ENCODE peak calls at places on chromosome 7, in eight cellular contexts. H, I, V, U, X, G, L and B are unnamed samples.

GRCh38 chr7:28957822-28958234 is 302 bp downstream of the TRIL start:
- DNase-seq in H (no peak), I (peak), V (peak), U (no peak), X (no peak), G (peak), L (no peak), B (no peak)

GRCh38 chr7:25982684-25983083 is 169.3 kb upstream of the NFE2L3 start:
- DNase-seq in H (no peak), I (no peak), V (no peak), U (no peak), X (no peak), G (no peak), L (no peak), B (no peak)

GRCh38 chr7:118169146-118169545 is 14.8 kb upstream of the LSM8 start:
- DNase-seq in H (no peak), I (no peak), V (peak), U (no peak), X (no peak), G (no peak), L (peak), B (no peak)

GRCh38 chr7:33807779-33808482 is 97.4 kb upstream of the BMPER start:
- DNase-seq in H (peak), I (peak), V (peak), U (peak), X (no peak), G (no peak), L (peak), B (no peak)

GRCh38 chr7:23334482-23335056 is 35.4 kb downstream of the MALSU1 start:
- DNase-seq in H (no peak), I (no peak), V (peak), U (peak), X (no peak), G (no peak), L (peak), B (no peak)

GRCh38 chr7:157875230-157876179 is 538.7 kb downstream of the DNAJB6 start:
- DNase-seq in H (no peak), I (peak), V (no peak), U (peak), X (no peak), G (peak), L (no peak), B (no peak)

GRCh38 chr7:74042746-74043522 is 15.0 kb downstream of the ELN start:
- DNase-seq in H (no peak), I (no peak), V (no peak), U (no peak), X (no peak), G (no peak), L (no peak), B (no peak)

GRCh38 chr7:44217133-44217714 is 16.4 kb downstream of the YKT6 start:
- DNase-seq in H (no peak), I (no peak), V (no peak), U (no peak), X (no peak), G (no peak), L (no peak), B (no peak)

GRCh38 chr7:134289423-134289822 is 27.3 kb downstream of the SLC35B4 start:
- DNase-seq in H (no peak), I (no peak), V (peak), U (no peak), X (no peak), G (no peak), L (peak), B (no peak)

GRCh38 chr7:111090834-111091233 is at the start of gene LRRN3:
- DNase-seq in H (no peak), I (no peak), V (peak), U (peak), X (no peak), G (peak), L (peak), B (peak)

GRCh38 chr7:154231732-154232131 is 179.5 kb downstream of the DPP6 start:
- DNase-seq in H (no peak), I (peak), V (no peak), U (no peak), X (no peak), G (no peak), L (no peak), B (no peak)

GRCh38 chr7:155283565-155284194 is 14.0 kb upstream of the INSIG1 start:
- DNase-seq in H (peak), I (no peak), V (no peak), U (no peak), X (no peak), G (no peak), L (no peak), B (no peak)

GRCh38 chr7:112097524-112097923 is 108.7 kb downstream of the DOCK4 start:
- DNase-seq in H (no peak), I (no peak), V (no peak), U (no peak), X (no peak), G (no peak), L (no peak), B (no peak)

GRCh38 chr7:135463905-135464304 is 46.0 kb downstream of the CNOT4 start:
- DNase-seq in H (no peak), I (no peak), V (no peak), U (no peak), X (no peak), G (no peak), L (no peak), B (no peak)

GRCh38 chr7:37728747-37729146 is 45.2 kb downstream of the GPR141 start:
- DNase-seq in H (peak), I (peak), V (no peak), U (no peak), X (no peak), G (no peak), L (no peak), B (no peak)

GRCh38 chr7:27994639-27995038 is 186.0 kb downstream of the JAZF1 start:
- DNase-seq in H (no peak), I (no peak), V (peak), U (peak), X (no peak), G (no peak), L (peak), B (no peak)

GRCh38 chr7:49852619-49853462 is 79.4 kb downstream of the VWC2 start:
- DNase-seq in H (peak), I (peak), V (peak), U (peak), X (no peak), G (no peak), L (peak), B (no peak)

GRCh38 chr7:41984888-41985287 is 252.1 kb downstream of the GLI3 start:
- DNase-seq in H (no peak), I (no peak), V (peak), U (no peak), X (no peak), G (no peak), L (peak), B (no peak)

GRCh38 chr7:150898475-150899011 is 46.2 kb downstream of the AOC1 start:
- DNase-seq in H (peak), I (peak), V (peak), U (peak), X (peak), G (peak), L (peak), B (no peak)

GRCh38 chr7:30510124-30511074 is 5.8 kb upstream of the GGCT start:
- DNase-seq in H (peak), I (peak), V (peak), U (peak), X (no peak), G (no peak), L (peak), B (no peak)

GRCh38 chr7:45524373-45524913 is 49.7 kb upstream of the ADCY1 start:
- DNase-seq in H (no peak), I (no peak), V (no peak), U (no peak), X (no peak), G (peak), L (no peak), B (no peak)

GRCh38 chr7:14934831-14935230 is 32.3 kb upstream of the DGKB start:
- DNase-seq in H (no peak), I (no peak), V (no peak), U (peak), X (no peak), G (no peak), L (no peak), B (no peak)

GRCh38 chr7:159128767-159129166 is 15.9 kb downstream of the VIPR2 start:
- DNase-seq in H (no peak), I (no peak), V (no peak), U (no peak), X (peak), G (no peak), L (no peak), B (no peak)

GRCh38 chr7:37052673-37053072 is 328.4 kb upstream of the AOAH start:
- DNase-seq in H (peak), I (peak), V (peak), U (no peak), X (no peak), G (peak), L (peak), B (no peak)

GRCh38 chr7:55245271-55245723 is 119.8 kb upstream of the LANCL2 start:
- DNase-seq in H (no peak), I (no peak), V (peak), U (no peak), X (peak), G (no peak), L (peak), B (no peak)